ENCODE peak calls at places on chromosomes 11 and 22, in six cellular contexts. U is EL, R is stromal cell of bone marrow, F is K562, H is GM03348, N is Daoy. C is an unnamed sample.

GRCh38 chr22:23231471-23232093 is 51.3 kb downstream of the BCR start:
- DNase-seq in N (no peak), R (no peak), F (peak), H (no peak), U (peak), C (no peak)

GRCh38 chr11:58898106-58898505 is 41.2 kb upstream of the GLYATL1 start:
- DNase-seq in U (no peak), R (peak), F (no peak), N (no peak), H (no peak), C (no peak)

GRCh38 chr22:17537155-17537554 is 26.1 kb upstream of the SLC25A18 start:
- DNase-seq in N (no peak), R (no peak), H (no peak), U (no peak), F (no peak), C (no peak)

GRCh38 chr11:121082670-121083069 is 18.4 kb upstream of the TECTA start:
- DNase-seq in N (no peak), H (no peak), R (no peak), U (no peak), F (no peak), C (no peak)

GRCh38 chr11:28675183-28675582 is 567.0 kb downstream of the METTL15 start:
- DNase-seq in F (no peak), U (no peak), R (no peak), H (no peak), N (no peak), C (no peak)

GRCh38 chr11:35082322-35083180 is 56.4 kb upstream of the CD44 start:
- DNase-seq in H (peak), F (peak), R (peak), U (peak), N (peak), C (peak)

GRCh38 chr11:1171985-1172728 is 14.4 kb downstream of the MUC5AC start:
- DNase-seq in H (no peak), N (no peak), F (no peak), U (no peak), R (no peak), C (no peak)

GRCh38 chr11:66617148-66617814 is 851 bp downstream of the RBM14 start:
- DNase-seq in R (no peak), N (no peak), F (no peak), H (peak), U (peak), C (peak)

GRCh38 chr11:34178422-34178821 is 73.0 kb downstream of the NAT10 start:
- DNase-seq in F (no peak), N (no peak), R (no peak), U (no peak), H (no peak), C (no peak)

GRCh38 chr11:47924184-47924671 is 56.1 kb upstream of the PTPRJ start:
- DNase-seq in R (peak), H (peak), U (peak), F (no peak), N (peak), C (peak)

GRCh38 chr11:126352934-126353801 is 2.3 kb upstream of the ST3GAL4 start:
- DNase-seq in F (peak), U (peak), N (peak), R (no peak), H (no peak), C (peak)

GRCh38 chr11:72627594-72628281 is 46.5 kb downstream of the PDE2A start:
- DNase-seq in H (no peak), F (no peak), R (no peak), U (no peak), N (no peak), C (no peak)

GRCh38 chr11:103959279-103959930 is 77.0 kb upstream of the DDI1 start:
- DNase-seq in F (no peak), R (no peak), H (no peak), U (peak), N (no peak), C (no peak)